ENCODE peak calls at places on chromosomes 5 and 9, in five cellular contexts. One of them, this sample, is unnamed.

GRCh38 chr5:120396186-120396585 is 67.9 kb upstream of the PRR16 start:
- DNase-seq in kidney: no peak
- DNase-seq in heart left ventricle: no peak
- DNase-seq in left ventricle myocardium inferior: no peak
- DNase-seq in GM23248: peak; percentile 67
- DNase-seq in this sample: peak; percentile 39

GRCh38 chr9:86282077-86282978 is at the start of gene ISCA1:
- DNase-seq in kidney: peak; percentile 99
- DNase-seq in heart left ventricle: peak; percentile 97
- DNase-seq in left ventricle myocardium inferior: peak; percentile 98
- DNase-seq in GM23248: peak; percentile 97
- DNase-seq in this sample: peak; percentile 87

GRCh38 chr9:127838375-127839078 is 15.9 kb downstream of the ENG start:
- DNase-seq in kidney: peak; percentile 96
- DNase-seq in heart left ventricle: peak; percentile 75
- DNase-seq in left ventricle myocardium inferior: peak; percentile 71
- DNase-seq in GM23248: peak; percentile 99
- DNase-seq in this sample: peak; percentile 95

GRCh38 chr9:34992376-34992951 is 2.9 kb downstream of the DNAJB5 start:
- DNase-seq in kidney: peak; percentile 80
- DNase-seq in heart left ventricle: peak; percentile 54
- DNase-seq in left ventricle myocardium inferior: peak; percentile 62
- DNase-seq in GM23248: peak; percentile 94
- DNase-seq in this sample: peak; percentile 86

GRCh38 chr5:95178046-95178651 is 106.7 kb downstream of the MCTP1 start:
- DNase-seq in kidney: no peak
- DNase-seq in heart left ventricle: no peak
- DNase-seq in left ventricle myocardium inferior: no peak
- DNase-seq in GM23248: peak; percentile 3
- DNase-seq in this sample: peak; percentile 24

GRCh38 chr9:34010979-34011378 is 37.7 kb downstream of the UBAP2 start:
- DNase-seq in kidney: no peak
- DNase-seq in heart left ventricle: no peak
- DNase-seq in left ventricle myocardium inferior: no peak
- DNase-seq in GM23248: peak; percentile 39
- DNase-seq in this sample: peak; percentile 28

GRCh38 chr5:22258139-22258538 is 595.0 kb downstream of the CDH12 start:
- DNase-seq in kidney: no peak
- DNase-seq in heart left ventricle: no peak
- DNase-seq in left ventricle myocardium inferior: no peak
- DNase-seq in GM23248: no peak
- DNase-seq in this sample: no peak

GRCh38 chr9:36962721-36963120 is 71.3 kb downstream of the PAX5 start:
- DNase-seq in kidney: no peak
- DNase-seq in heart left ventricle: no peak
- DNase-seq in left ventricle myocardium inferior: no peak
- DNase-seq in GM23248: no peak
- DNase-seq in this sample: no peak

GRCh38 chr9:84670106-84670800 is 724 bp downstream of the NTRK2 start:
- DNase-seq in kidney: peak; percentile 74
- DNase-seq in heart left ventricle: peak; percentile 6
- DNase-seq in left ventricle myocardium inferior: peak; percentile 30
- DNase-seq in GM23248: peak; percentile 24
- DNase-seq in this sample: no peak

GRCh38 chr5:59422026-59422941 is 471.2 kb downstream of the PDE4D start:
- DNase-seq in kidney: no peak
- DNase-seq in heart left ventricle: no peak
- DNase-seq in left ventricle myocardium inferior: no peak
- DNase-seq in GM23248: peak; percentile 8
- DNase-seq in this sample: no peak

GRCh38 chr9:113299800-113300292 is 3.3 kb downstream of the RNF183 start:
- DNase-seq in kidney: no peak
- DNase-seq in heart left ventricle: peak; percentile 17
- DNase-seq in left ventricle myocardium inferior: no peak
- DNase-seq in GM23248: peak; percentile 9
- DNase-seq in this sample: peak; percentile 26

GRCh38 chr9:36765468-36766341 is 193.0 kb downstream of the MELK start:
- DNase-seq in kidney: peak; percentile 84
- DNase-seq in heart left ventricle: peak; percentile 45
- DNase-seq in left ventricle myocardium inferior: peak; percentile 41
- DNase-seq in GM23248: peak; percentile 41
- DNase-seq in this sample: peak; percentile 44

GRCh38 chr5:37857696-37858095 is 17.9 kb upstream of the GDNF start:
- DNase-seq in kidney: no peak
- DNase-seq in heart left ventricle: no peak
- DNase-seq in left ventricle myocardium inferior: no peak
- DNase-seq in GM23248: no peak
- DNase-seq in this sample: no peak

GRCh38 chr9:127886401-127886972 is 9.0 kb upstream of the AK1 start:
- DNase-seq in kidney: no peak
- DNase-seq in heart left ventricle: no peak
- DNase-seq in left ventricle myocardium inferior: no peak
- DNase-seq in GM23248: peak; percentile 30
- DNase-seq in this sample: no peak

GRCh38 chr5:16486679-16487078 is 21.1 kb upstream of the ZNF622 start:
- DNase-seq in kidney: no peak
- DNase-seq in heart left ventricle: no peak
- DNase-seq in left ventricle myocardium inferior: no peak
- DNase-seq in GM23248: no peak
- DNase-seq in this sample: no peak

GRCh38 chr9:7300484-7300883 is 499.1 kb downstream of the DMAC1 start:
- DNase-seq in kidney: no peak
- DNase-seq in heart left ventricle: no peak
- DNase-seq in left ventricle myocardium inferior: no peak
- DNase-seq in GM23248: no peak
- DNase-seq in this sample: no peak

GRCh38 chr5:56457887-56458451 is 224.8 kb upstream of the ANKRD55 start:
- DNase-seq in kidney: no peak
- DNase-seq in heart left ventricle: peak; percentile 54
- DNase-seq in left ventricle myocardium inferior: peak; percentile 29
- DNase-seq in GM23248: peak; percentile 84
- DNase-seq in this sample: peak; percentile 61

GRCh38 chr5:124342586-124342985 is 403.9 kb downstream of the ZNF608 start:
- DNase-seq in kidney: no peak
- DNase-seq in heart left ventricle: no peak
- DNase-seq in left ventricle myocardium inferior: no peak
- DNase-seq in GM23248: no peak
- DNase-seq in this sample: no peak

GRCh38 chr9:83596899-83597504 is 25.9 kb upstream of the IDNK start:
- DNase-seq in kidney: no peak
- DNase-seq in heart left ventricle: peak; percentile 21
- DNase-seq in left ventricle myocardium inferior: no peak
- DNase-seq in GM23248: peak; percentile 38
- DNase-seq in this sample: peak; percentile 52

GRCh38 chr9:113564804-113565237 is 101.3 kb downstream of the RGS3 start:
- DNase-seq in kidney: peak; percentile 94
- DNase-seq in heart left ventricle: peak; percentile 85
- DNase-seq in left ventricle myocardium inferior: peak; percentile 69
- DNase-seq in GM23248: peak; percentile 93
- DNase-seq in this sample: peak; percentile 54

GRCh38 chr5:12182988-12183387 is 278.7 kb upstream of the CTNND2 start:
- DNase-seq in kidney: no peak
- DNase-seq in heart left ventricle: no peak
- DNase-seq in left ventricle myocardium inferior: no peak
- DNase-seq in GM23248: no peak
- DNase-seq in this sample: no peak

GRCh38 chr9:97438666-97439065 is 26.8 kb downstream of the TDRD7 start:
- DNase-seq in kidney: no peak
- DNase-seq in heart left ventricle: no peak
- DNase-seq in left ventricle myocardium inferior: no peak
- DNase-seq in GM23248: peak; percentile 6
- DNase-seq in this sample: peak; percentile 37

GRCh38 chr5:66010476-66010875 is 84.1 kb downstream of the ERBIN start:
- DNase-seq in kidney: no peak
- DNase-seq in heart left ventricle: no peak
- DNase-seq in left ventricle myocardium inferior: no peak
- DNase-seq in GM23248: peak; percentile 8
- DNase-seq in this sample: no peak

GRCh38 chr5:111225926-111226325 is 1.7 kb downstream of the CAMK4 start:
- DNase-seq in kidney: no peak
- DNase-seq in heart left ventricle: no peak
- DNase-seq in left ventricle myocardium inferior: no peak
- DNase-seq in GM23248: no peak
- DNase-seq in this sample: no peak

GRCh38 chr9:111731916-111732315 is 62.8 kb downstream of the SHOC1 start:
- DNase-seq in kidney: no peak
- DNase-seq in heart left ventricle: no peak
- DNase-seq in left ventricle myocardium inferior: no peak
- DNase-seq in GM23248: peak; percentile 47
- DNase-seq in this sample: peak; percentile 68

GRCh38 chr9:111726949-111727348 is 65.5 kb downstream of the GNG10 start:
- DNase-seq in kidney: no peak
- DNase-seq in heart left ventricle: no peak
- DNase-seq in left ventricle myocardium inferior: no peak
- DNase-seq in GM23248: no peak
- DNase-seq in this sample: no peak

GRCh38 chr9:111730937-111731567 is 63.7 kb downstream of the SHOC1 start:
- DNase-seq in kidney: no peak
- DNase-seq in heart left ventricle: no peak
- DNase-seq in left ventricle myocardium inferior: no peak
- DNase-seq in GM23248: no peak
- DNase-seq in this sample: peak; percentile 93

GRCh38 chr9:111728143-111728542 is 66.6 kb downstream of the SHOC1 start:
- DNase-seq in kidney: no peak
- DNase-seq in heart left ventricle: no peak
- DNase-seq in left ventricle myocardium inferior: no peak
- DNase-seq in GM23248: no peak
- DNase-seq in this sample: no peak

GRCh38 chr9:111728617-111729366 is 65.9 kb downstream of the SHOC1 start:
- DNase-seq in kidney: no peak
- DNase-seq in heart left ventricle: no peak
- DNase-seq in left ventricle myocardium inferior: no peak
- DNase-seq in GM23248: peak; percentile 75
- DNase-seq in this sample: peak; percentile 95
- H3K4me3 ChIP-seq in kidney: no peak overlapping the region
- H3K4me3 ChIP-seq in heart left ventricle: no peak overlapping the region
- H3K4me3 ChIP-seq in left ventricle myocardium inferior: no peak overlapping the region
- H3K4me3 ChIP-seq in GM23248: no peak overlapping the region
- H3K4me3 ChIP-seq in this sample: no peak overlapping the region

DNA sequence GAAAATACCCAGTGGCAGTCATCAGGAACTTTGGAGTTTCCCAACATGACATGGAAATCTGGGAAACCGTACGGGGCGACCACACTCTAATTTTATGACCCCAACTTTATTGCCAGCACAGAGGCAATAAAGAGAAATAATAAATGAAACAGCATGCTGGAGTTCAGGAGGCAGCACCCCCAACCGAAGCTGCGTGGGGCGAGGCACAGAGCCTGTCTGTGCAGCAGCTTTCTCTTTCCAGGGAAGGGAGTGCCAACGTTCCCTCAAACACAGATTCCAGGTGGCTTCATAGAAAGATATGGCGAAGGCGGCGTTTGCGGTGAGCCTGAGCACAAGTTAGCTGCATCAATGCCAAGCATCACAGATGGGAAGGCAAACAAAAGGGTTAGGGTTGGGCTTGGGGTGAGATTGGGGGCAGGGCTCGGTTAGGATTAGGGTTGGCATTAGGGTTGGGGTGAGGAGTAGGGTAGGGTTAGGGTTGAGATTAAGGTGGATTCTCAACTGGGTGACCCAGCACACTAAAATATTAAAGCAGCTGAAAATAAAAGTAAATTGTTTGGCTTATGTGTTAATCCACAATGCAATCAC is 114.8 kb downstream of the HSD17B3 start:
- DNase-seq in kidney: no peak
- DNase-seq in heart left ventricle: no peak
- DNase-seq in left ventricle myocardium inferior: no peak
- DNase-seq in GM23248: no peak
- DNase-seq in this sample: no peak
- H3K4me3 ChIP-seq in kidney: no peak overlapping the region
- H3K4me3 ChIP-seq in heart left ventricle: no peak overlapping the region
- H3K4me3 ChIP-seq in left ventricle myocardium inferior: no peak overlapping the region
- H3K4me3 ChIP-seq in GM23248: no peak overlapping the region
- H3K4me3 ChIP-seq in this sample: no peak overlapping the region

GRCh38 chr9:14240491-14240890 is 73.5 kb downstream of the NFIB start:
- DNase-seq in kidney: no peak
- DNase-seq in heart left ventricle: no peak
- DNase-seq in left ventricle myocardium inferior: no peak
- DNase-seq in GM23248: no peak
- DNase-seq in this sample: peak; percentile 65

GRCh38 chr9:14236586-14236985 is 77.4 kb downstream of the NFIB start:
- DNase-seq in kidney: no peak
- DNase-seq in heart left ventricle: no peak
- DNase-seq in left ventricle myocardium inferior: no peak
- DNase-seq in GM23248: no peak
- DNase-seq in this sample: no peak

GRCh38 chr9:14243514-14244042 is 70.4 kb downstream of the NFIB start:
- DNase-seq in kidney: no peak
- DNase-seq in heart left ventricle: no peak
- DNase-seq in left ventricle myocardium inferior: no peak
- DNase-seq in GM23248: no peak
- DNase-seq in this sample: peak; percentile 48

GRCh38 chr9:14238044-14238443 is 75.9 kb downstream of the NFIB start:
- DNase-seq in kidney: no peak
- DNase-seq in heart left ventricle: no peak
- DNase-seq in left ventricle myocardium inferior: no peak
- DNase-seq in GM23248: peak; percentile 39
- DNase-seq in this sample: no peak

GRCh38 chr9:14238518-14238917 is 75.4 kb downstream of the NFIB start:
- DNase-seq in kidney: no peak
- DNase-seq in heart left ventricle: no peak
- DNase-seq in left ventricle myocardium inferior: no peak
- DNase-seq in GM23248: peak; percentile 43
- DNase-seq in this sample: peak; percentile 75
- H3K4me3 ChIP-seq in kidney: no peak overlapping the region
- H3K4me3 ChIP-seq in heart left ventricle: no peak overlapping the region
- H3K4me3 ChIP-seq in left ventricle myocardium inferior: no peak overlapping the region
- H3K4me3 ChIP-seq in GM23248: no peak overlapping the region
- H3K4me3 ChIP-seq in this sample: no peak overlapping the region

DNA sequence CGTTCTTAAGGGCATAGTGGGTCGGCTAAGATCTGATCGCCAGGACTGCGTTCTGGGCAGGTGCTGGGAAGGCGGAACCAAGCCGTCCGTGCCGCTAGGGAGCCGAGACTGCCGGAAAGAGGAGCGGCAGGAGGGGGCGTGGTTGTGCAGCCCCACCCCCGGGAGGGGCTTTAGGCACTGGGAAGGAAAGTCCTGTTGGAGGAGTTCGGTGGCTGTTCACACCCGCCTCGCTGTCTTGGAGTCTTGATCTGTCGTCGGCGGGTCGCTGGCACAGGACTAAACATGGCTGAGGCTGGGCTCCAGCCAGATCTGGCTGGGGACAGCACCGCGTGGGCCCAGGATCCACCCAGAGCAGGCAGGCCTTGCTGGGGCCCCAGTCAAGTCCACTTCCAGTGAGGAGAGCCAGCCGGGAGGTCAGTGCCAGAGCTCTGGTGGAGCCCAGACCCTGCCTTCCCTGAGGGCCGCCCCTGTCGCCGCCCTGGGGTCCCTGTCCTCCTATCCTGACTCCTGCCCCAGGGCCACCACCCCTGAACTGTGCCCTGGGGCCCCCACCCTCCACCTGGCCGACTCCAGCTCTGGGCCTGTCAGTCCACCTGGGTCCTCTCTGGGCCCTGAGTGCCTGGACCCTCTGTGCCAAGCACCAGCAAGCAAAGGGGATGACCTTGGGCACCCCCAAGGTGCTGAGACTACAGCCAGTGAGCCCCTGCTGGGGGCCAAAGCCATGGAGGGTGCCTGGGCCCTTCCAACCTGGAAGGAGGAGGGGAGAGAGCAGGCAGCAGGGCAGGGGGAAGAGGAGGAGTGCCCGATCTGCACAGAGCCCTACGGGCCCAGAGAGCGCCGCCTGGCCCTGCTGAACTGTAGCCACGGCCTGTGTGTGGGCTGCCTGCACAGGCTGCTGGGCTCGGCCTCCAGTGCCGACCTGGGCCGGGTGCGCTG is 4.5 kb downstream of the RNF208 start:
- DNase-seq in kidney: peak; percentile 92
- DNase-seq in heart left ventricle: peak; percentile 74
- DNase-seq in left ventricle myocardium inferior: peak; percentile 75
- DNase-seq in GM23248: peak; percentile 67
- DNase-seq in this sample: peak; percentile 24
- H3K4me3 ChIP-seq in kidney: peak overlapping the region; percentile 48
- H3K4me3 ChIP-seq in heart left ventricle: peak overlapping the region; percentile 33
- H3K4me3 ChIP-seq in left ventricle myocardium inferior: peak overlapping the region; percentile 59
- H3K4me3 ChIP-seq in GM23248: peak overlapping the region; percentile 46
- H3K4me3 ChIP-seq in this sample: peak overlapping the region; percentile 28

This sample was measured in fibroblast of the aortic adventitia.